ENCODE peak calls at places on chromosome 10, in six cellular contexts. L is tibial nerve; U is HEK293T; A is stimulated activated CD4-positive, alpha-beta T cell treated with anti-CD3 and anti-CD28 coated beads, TNF-alpha, amount 100 ng/mL, for 24 hours; R is OCI-LY7; Y is activated T-cell treated with anti-CD3 and anti-CD28 coated beads for 4 hours. V is an unnamed sample.

GRCh38 chr10:120945801-120946302 is 94.7 kb downstream of the WDR11 start:
- DNase-seq in L (no peak), U (no peak), A (no peak), R (no peak), Y (no peak), V (no peak)

GRCh38 chr10:51468424-51468823 is 231.0 kb downstream of the CSTF2T start:
- DNase-seq in L (no peak), U (no peak), A (no peak), R (no peak), Y (no peak), V (no peak)

GRCh38 chr10:29646960-29647431 is 12.2 kb upstream of the SVIL start:
- DNase-seq in L (peak; percentile 41), U (no peak), A (no peak), R (no peak), Y (no peak), V (no peak)

GRCh38 chr10:26650406-26650805 is 47.1 kb upstream of the PDSS1 start:
- DNase-seq in L (no peak), U (no peak), A (no peak), R (no peak), Y (no peak), V (no peak)

GRCh38 chr10:17693009-17693408 is 49.1 kb downstream of the STAM start:
- DNase-seq in L (no peak), U (no peak), A (no peak), R (no peak), Y (no peak), V (no peak)

GRCh38 chr10:100970914-100971811 is 1.9 kb downstream of the SEMA4G start:
- DNase-seq in L (no peak), U (no peak), A (no peak), R (no peak), Y (no peak), V (peak; percentile 87)

GRCh38 chr10:132742167-132742836 is 43.6 kb downstream of the NKX6-2 start:
- DNase-seq in L (no peak), U (no peak), A (no peak), R (no peak), Y (no peak), V (no peak)

GRCh38 chr10:107423903-107424302 is 259.4 kb upstream of the SORCS1 start:
- DNase-seq in L (no peak), U (no peak), A (no peak), R (no peak), Y (no peak), V (no peak)

GRCh38 chr10:120570418-120570817 is 113.4 kb downstream of the PLPP4 start:
- DNase-seq in L (no peak), U (no peak), A (no peak), R (no peak), Y (no peak), V (no peak)

GRCh38 chr10:61964059-61964709 is 62.7 kb downstream of the ARID5B start:
- DNase-seq in L (no peak), U (no peak), A (no peak), R (no peak), Y (no peak), V (no peak)

GRCh38 chr10:49071221-49071761 is 44.0 kb downstream of the VSTM4 start:
- DNase-seq in L (no peak), U (no peak), A (no peak), R (no peak), Y (no peak), V (peak; percentile 1)

GRCh38 chr10:74194999-74195398 is 44.0 kb downstream of the ADK start:
- DNase-seq in L (no peak), U (no peak), A (no peak), R (no peak), Y (no peak), V (no peak)

GRCh38 chr10:25501912-25502311 is 327.1 kb downstream of the GPR158 start:
- DNase-seq in L (no peak), U (no peak), A (no peak), R (no peak), Y (no peak), V (no peak)

GRCh38 chr10:119412244-119412750 is 130.2 kb downstream of the RGS10 start:
- DNase-seq in L (peak; percentile 71), U (no peak), A (no peak), R (no peak), Y (no peak), V (peak; percentile 57)

GRCh38 chr10:123996302-123996701 is 97.1 kb downstream of the CHST15 start:
- DNase-seq in L (no peak), U (no peak), A (no peak), R (no peak), Y (no peak), V (no peak)

GRCh38 chr10:132117146-132117545 is 51.4 kb downstream of the JAKMIP3 start:
- DNase-seq in L (no peak), U (no peak), A (no peak), R (no peak), Y (no peak), V (no peak)

GRCh38 chr10:93106631-93107072 is 33.0 kb downstream of the CYP26A1 start:
- DNase-seq in L (no peak), U (no peak), A (no peak), R (no peak), Y (no peak), V (no peak)

GRCh38 chr10:43137701-43137970 is 609 bp upstream of the CSGALNACT2 start:
- DNase-seq in L (no peak), U (peak; percentile 54), A (no peak), R (peak; percentile 40), Y (peak; percentile 20), V (peak; percentile 45)

GRCh38 chr10:110403593-110403992 is 94.1 kb upstream of the DUSP5 start:
- DNase-seq in L (no peak), U (no peak), A (no peak), R (no peak), Y (no peak), V (no peak)

GRCh38 chr10:36172054-36172531 is 530.0 kb upstream of the FZD8 start:
- DNase-seq in L (no peak), U (no peak), A (no peak), R (no peak), Y (no peak), V (no peak)

GRCh38 chr10:99619090-99619800 is 994 bp downstream of the SLC25A28 start:
- DNase-seq in L (no peak), U (no peak), A (no peak), R (peak; percentile 44), Y (no peak), V (peak; percentile 32)